ENCODE peak calls at places on chromosomes 2 and 18, in five cellular contexts. S is IMR-90, V is GM06990, W is AG10803, A is psoas muscle. H is an unnamed sample.

GRCh38 chr2:207772081-207772843 is 2.6 kb upstream of the FZD5 start:
- DNase-seq in W (peak; percentile 22), S (no peak), A (peak; percentile 65), V (no peak), H (no peak)

GRCh38 chr2:106192752-106193490 is 1.2 kb downstream of the UXS1 start:
- DNase-seq in W (peak; percentile 96), A (no peak), S (peak; percentile 87), V (peak; percentile 43), H (peak; percentile 19)

GRCh38 chr2:850429-850828 is 100.2 kb upstream of the SNTG2 start:
- DNase-seq in A (no peak), W (peak; percentile 11), S (no peak), V (no peak), H (no peak)

GRCh38 chr2:63008838-63009237 is 41.8 kb upstream of the OTX1 start:
- DNase-seq in W (no peak), S (no peak), V (no peak), A (no peak), H (no peak)

GRCh38 chr2:62458206-62459035 is 47.6 kb downstream of the TMEM17 start:
- DNase-seq in W (peak; percentile 68), A (peak; percentile 69), S (no peak), V (no peak), H (no peak)

GRCh38 chr18:72555101-72555500 is 11.0 kb upstream of the CBLN2 start:
- DNase-seq in V (no peak), W (no peak), A (no peak), S (no peak), H (no peak)

GRCh38 chr2:204738721-204739120 is 193.4 kb downstream of the PARD3B start:
- DNase-seq in S (peak; percentile 72), W (peak; percentile 9), V (no peak), A (no peak), H (no peak)

GRCh38 chr2:223815186-223815883 is 22.0 kb downstream of the AP1S3 start:
- DNase-seq in W (peak; percentile 64), A (no peak), V (no peak), S (peak; percentile 92), H (peak; percentile 99)

GRCh38 chr2:50347355-50348044 is 684.4 kb downstream of the NRXN1 start:
- DNase-seq in V (no peak), A (no peak), S (no peak), W (no peak), H (no peak)

GRCh38 chr2:109434351-109434750 is 179.4 kb downstream of the SEPTIN10 start:
- DNase-seq in W (no peak), V (no peak), S (no peak), A (no peak), H (no peak)

GRCh38 chr18:33960393-33960792 is 264.3 kb downstream of the NOL4 start:
- DNase-seq in S (no peak), A (no peak), W (no peak), V (no peak), H (no peak)

GRCh38 chr18:76496200-76496890 is 1.3 kb upstream of the ZNF516 start:
- DNase-seq in W (peak; percentile 71), V (peak; percentile 61), A (peak; percentile 87), S (peak; percentile 74), H (no peak)

GRCh38 chr2:66432801-66433694 is 1.9 kb upstream of the MEIS1 start:
- DNase-seq in V (peak; percentile 39), S (peak; percentile 98), A (peak; percentile 94), W (peak; percentile 98), H (peak; percentile 95)

GRCh38 chr2:134657650-134658250 is 61.0 kb downstream of the TMEM163 start:
- DNase-seq in V (no peak), S (no peak), W (no peak), A (no peak), H (no peak)

GRCh38 chr2:182456784-182457183 is 29.9 kb upstream of the PDE1A start:
- DNase-seq in A (no peak), W (peak; percentile 50), V (no peak), S (peak; percentile 57), H (peak; percentile 32)

GRCh38 chr2:35228584-35228983 is 1127.0 kb upstream of the CRIM1 start:
- DNase-seq in V (no peak), W (no peak), A (no peak), S (no peak), H (no peak)

GRCh38 chr18:25109484-25109883 is 242.5 kb downstream of the ZNF521 start:
- DNase-seq in W (peak; percentile 31), A (no peak), V (no peak), S (peak; percentile 63), H (no peak)

GRCh38 chr18:1475867-1476266 is 571.2 kb downstream of the ADCYAP1 start:
- DNase-seq in W (no peak), S (no peak), A (no peak), V (no peak), H (no peak)

GRCh38 chr2:9877026-9877425 is 33.8 kb downstream of the TAF1B start:
- DNase-seq in W (no peak), A (no peak), S (no peak), V (no peak), H (no peak)

GRCh38 chr2:155766342-155767115 is 566.0 kb downstream of the NR4A2 start:
- DNase-seq in S (no peak), W (no peak), A (no peak), V (no peak), H (no peak)

GRCh38 chr18:75072672-75073371 is 136.1 kb downstream of the PTGR3 start:
- DNase-seq in V (no peak), A (no peak), S (no peak), W (no peak), H (no peak)

GRCh38 chr2:207463433-207463832 is 66.3 kb upstream of the CREB1 start:
- DNase-seq in V (no peak), S (no peak), W (no peak), A (no peak), H (no peak)

GRCh38 chr2:20370191-20370590 is 19.5 kb upstream of the PUM2 start:
- DNase-seq in A (no peak), W (peak; percentile 68), V (no peak), S (peak; percentile 68), H (no peak)

GRCh38 chr2:120576509-120577474 is 158.9 kb upstream of the GLI2 start:
- DNase-seq in V (no peak), A (peak; percentile 76), S (peak; percentile 16), W (peak; percentile 65), H (no peak)

GRCh38 chr2:67828066-67828465 is 234.7 kb downstream of the C1D start:
- DNase-seq in A (no peak), S (no peak), V (no peak), W (no peak), H (no peak)

GRCh38 chr2:21836766-21837543 is 713.2 kb downstream of the TDRD15 start:
- DNase-seq in V (no peak), A (no peak), S (peak; percentile 95), W (no peak), H (peak; percentile 36)

GRCh38 chr2:24083567-24084385 is 858 bp downstream of the TP53I3 start:
- DNase-seq in S (peak; percentile 79), V (peak; percentile 86), A (no peak), W (peak; percentile 79), H (peak; percentile 57)

GRCh38 chr2:197515798-197516761 is at the start of gene MOB4:
- DNase-seq in W (peak; percentile 94), A (peak; percentile 98), V (peak; percentile 99), S (peak; percentile 93), H (peak; percentile 82)

GRCh38 chr2:197515277-197515797 is 529 bp upstream of the MOB4 start:
- DNase-seq in S (peak; percentile 31), V (no peak), A (no peak), W (peak; percentile 18), H (no peak)

GRCh38 chr2:197517150-197517549 is 1.3 kb downstream of the MOB4 start:
- DNase-seq in W (no peak), V (no peak), S (no peak), A (no peak), H (no peak)

GRCh38 chr2:197514754-197515153 is 1.1 kb upstream of the MOB4 start:
- DNase-seq in S (no peak), A (no peak), W (peak; percentile 3), V (no peak), H (no peak)
- H3K4me3 ChIP-seq in S (peak overlapping the region; percentile 80), A (peak overlapping the region; percentile 87), W (no peak overlapping the region), V (peak overlapping the region; percentile 92), H (no peak overlapping the region)

GRCh38 chr2:190682168-190682567 is 33.3 kb downstream of the NAB1 start:
- DNase-seq in W (no peak), V (no peak), S (peak; percentile 52), A (no peak), H (no peak)

GRCh38 chr2:190679391-190679790 is 30.5 kb downstream of the NAB1 start:
- DNase-seq in S (no peak), W (no peak), V (no peak), A (no peak), H (no peak)

GRCh38 chr2:190677255-190677654 is 28.4 kb downstream of the NAB1 start:
- DNase-seq in W (peak; percentile 31), V (no peak), S (peak; percentile 30), A (no peak), H (no peak)

GRCh38 chr2:190678444-190679162 is 29.7 kb downstream of the NAB1 start:
- DNase-seq in V (peak; percentile 72), W (no peak), S (peak; percentile 35), A (no peak), H (no peak)

GRCh38 chr2:190679813-190680591 is 31.1 kb downstream of the NAB1 start:
- DNase-seq in A (peak; percentile 68), S (peak; percentile 21), V (peak; percentile 57), W (no peak), H (no peak)
- TF ChIP-seq CTCF in A (peak; percentile 28), S (peak; percentile 21), V (peak; percentile 89), W (peak; percentile 20), H (peak; percentile 27)

GRCh38 chr2:135875491-135876065 is 665 bp downstream of the MCM6 start:
- DNase-seq in S (peak; percentile 60), W (peak; percentile 57), A (peak; percentile 67), V (peak; percentile 78), H (peak; percentile 18)

GRCh38 chr2:135876066-135876711 is at the start of gene MCM6:
- DNase-seq in V (peak; percentile 98), A (peak; percentile 99), S (peak; percentile 99), W (peak; percentile 99), H (peak; percentile 99)

GRCh38 chr2:135870571-135870970 is 5.7 kb downstream of the MCM6 start:
- DNase-seq in V (no peak), S (no peak), W (no peak), A (no peak), H (no peak)

DNA sequence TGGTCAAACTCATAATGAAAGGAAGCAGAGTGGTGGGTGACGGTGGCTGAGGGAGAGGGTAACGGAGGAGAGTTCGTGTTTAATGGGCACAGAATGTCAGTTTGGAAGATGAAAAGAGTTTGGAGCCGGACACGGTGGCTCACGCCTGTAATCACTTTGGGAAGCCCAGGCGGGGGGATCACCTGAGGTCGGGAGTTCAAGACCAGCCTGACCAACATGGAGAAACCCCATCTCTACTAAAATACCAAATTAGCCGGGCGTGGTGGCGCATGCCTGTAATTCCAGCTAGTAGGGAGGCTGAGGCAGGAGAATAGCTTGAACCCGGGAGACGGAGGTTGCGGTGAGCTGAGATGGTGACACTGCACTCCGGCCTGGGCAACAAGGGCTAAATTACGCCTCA is 1.3 kb downstream of the MCM6 start:
- DNase-seq in S (no peak), V (no peak), A (no peak), W (no peak), H (no peak)
- H3K4me3 ChIP-seq in S (no peak overlapping the region), V (peak overlapping the region; percentile 76), A (peak overlapping the region; percentile 90), W (peak overlapping the region; percentile 78), H (peak overlapping the region; percentile 78)

DNA sequence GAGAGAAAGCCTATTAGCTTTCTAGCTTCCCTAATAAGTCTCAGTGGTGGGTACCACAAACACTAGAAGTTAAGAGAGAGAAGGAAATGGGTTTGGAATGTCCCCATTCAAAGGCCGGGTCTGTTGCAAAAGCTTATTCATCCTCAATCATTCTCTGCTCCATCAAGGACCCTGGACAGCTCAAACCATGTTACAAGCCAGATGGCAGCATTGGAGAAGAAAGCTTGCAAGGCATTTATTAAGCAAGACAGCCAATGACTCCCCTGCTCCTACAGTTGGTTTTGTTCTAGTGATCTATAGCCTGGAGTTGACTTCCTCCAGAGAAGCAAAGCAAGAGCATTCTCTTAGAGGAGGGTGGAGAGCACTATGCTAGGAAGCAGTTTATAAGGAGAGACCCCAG is 86.9 kb upstream of the LMAN1 start:
- DNase-seq in A (no peak), V (no peak), S (peak; percentile 42), W (peak; percentile 55), H (peak; percentile 27)
- TF ChIP-seq CTCF in A (no peak), V (no peak), S (no peak), W (peak; percentile 14), H (no peak)

H was measured in astrocyte of the cerebellum.